ENCODE peak calls at places on chromosomes 13 and 19, in nine cellular contexts. One of them, this sample, is unnamed.

GRCh38 chr13:81442904-81443303 is 1102.0 kb upstream of the SPRY2 start:
- DNase-seq in PC-3: no peak
- DNase-seq in heart left ventricle: no peak
- DNase-seq in HL-60: no peak
- DNase-seq in CD8-positive, alpha-beta memory T cell: no peak
- DNase-seq in caudate nucleus: no peak
- DNase-seq in adrenal gland: no peak
- DNase-seq in Panc1: no peak
- DNase-seq in heart right ventricle: no peak
- DNase-seq in this sample: peak

GRCh38 chr19:55265723-55266386 is 7.0 kb upstream of the PPP6R1 start:
- DNase-seq in heart right ventricle: no peak
- DNase-seq in adrenal gland: no peak
- DNase-seq in heart left ventricle: no peak
- DNase-seq in Panc1: no peak
- DNase-seq in PC-3: no peak
- DNase-seq in HL-60: no peak
- DNase-seq in caudate nucleus: no peak
- DNase-seq in CD8-positive, alpha-beta memory T cell: no peak
- DNase-seq in this sample: no peak

GRCh38 chr13:110291286-110291685 is 15.7 kb downstream of the COL4A1 start:
- DNase-seq in heart right ventricle: no peak
- DNase-seq in adrenal gland: no peak
- DNase-seq in Panc1: no peak
- DNase-seq in HL-60: no peak
- DNase-seq in caudate nucleus: no peak
- DNase-seq in heart left ventricle: no peak
- DNase-seq in CD8-positive, alpha-beta memory T cell: no peak
- DNase-seq in PC-3: no peak
- DNase-seq in this sample: no peak

GRCh38 chr19:53828531-53828930 is 4.4 kb upstream of the NLRP12 start:
- DNase-seq in PC-3: no peak
- DNase-seq in HL-60: no peak
- DNase-seq in Panc1: no peak
- DNase-seq in caudate nucleus: no peak
- DNase-seq in adrenal gland: no peak
- DNase-seq in heart right ventricle: no peak
- DNase-seq in heart left ventricle: no peak
- DNase-seq in CD8-positive, alpha-beta memory T cell: no peak
- DNase-seq in this sample: no peak

GRCh38 chr13:102838273-102838672 is 7.6 kb upstream of the ERCC5 start:
- DNase-seq in caudate nucleus: no peak
- DNase-seq in CD8-positive, alpha-beta memory T cell: no peak
- DNase-seq in PC-3: no peak
- DNase-seq in HL-60: no peak
- DNase-seq in adrenal gland: no peak
- DNase-seq in Panc1: no peak
- DNase-seq in heart left ventricle: no peak
- DNase-seq in heart right ventricle: no peak
- DNase-seq in this sample: no peak

GRCh38 chr13:43307921-43308433 is 284.6 kb downstream of the DNAJC15 start:
- DNase-seq in heart right ventricle: peak
- DNase-seq in HL-60: peak
- DNase-seq in adrenal gland: peak
- DNase-seq in PC-3: peak
- DNase-seq in Panc1: no peak
- DNase-seq in heart left ventricle: peak
- DNase-seq in CD8-positive, alpha-beta memory T cell: no peak
- DNase-seq in caudate nucleus: no peak
- DNase-seq in this sample: peak

GRCh38 chr13:42041017-42041683 is 7.3 kb upstream of the DGKH start:
- DNase-seq in adrenal gland: peak
- DNase-seq in Panc1: no peak
- DNase-seq in heart right ventricle: peak
- DNase-seq in HL-60: no peak
- DNase-seq in PC-3: peak
- DNase-seq in caudate nucleus: peak
- DNase-seq in heart left ventricle: peak
- DNase-seq in CD8-positive, alpha-beta memory T cell: peak
- DNase-seq in this sample: no peak

GRCh38 chr19:4396949-4397783 is 3.2 kb downstream of the SH3GL1 start:
- DNase-seq in Panc1: no peak
- DNase-seq in HL-60: no peak
- DNase-seq in heart left ventricle: no peak
- DNase-seq in caudate nucleus: no peak
- DNase-seq in heart right ventricle: no peak
- DNase-seq in CD8-positive, alpha-beta memory T cell: no peak
- DNase-seq in adrenal gland: peak
- DNase-seq in PC-3: no peak
- DNase-seq in this sample: no peak

GRCh38 chr19:31262673-31263308 is 86.4 kb downstream of the TSHZ3 start:
- DNase-seq in PC-3: no peak
- DNase-seq in adrenal gland: peak
- DNase-seq in heart left ventricle: no peak
- DNase-seq in HL-60: no peak
- DNase-seq in CD8-positive, alpha-beta memory T cell: no peak
- DNase-seq in caudate nucleus: no peak
- DNase-seq in heart right ventricle: no peak
- DNase-seq in Panc1: no peak
- DNase-seq in this sample: no peak

GRCh38 chr19:8342684-8343482 is at the start of gene KANK3:
- DNase-seq in adrenal gland: peak
- DNase-seq in Panc1: no peak
- DNase-seq in heart right ventricle: peak
- DNase-seq in PC-3: peak
- DNase-seq in CD8-positive, alpha-beta memory T cell: peak
- DNase-seq in heart left ventricle: peak
- DNase-seq in caudate nucleus: peak
- DNase-seq in HL-60: peak
- DNase-seq in this sample: peak

GRCh38 chr19:8343483-8343844 is 402 bp upstream of the KANK3 start:
- DNase-seq in Panc1: no peak
- DNase-seq in HL-60: no peak
- DNase-seq in caudate nucleus: no peak
- DNase-seq in PC-3: no peak
- DNase-seq in heart right ventricle: no peak
- DNase-seq in CD8-positive, alpha-beta memory T cell: no peak
- DNase-seq in heart left ventricle: no peak
- DNase-seq in adrenal gland: no peak
- DNase-seq in this sample: no peak

GRCh38 chr19:8338835-8339234 is 4.2 kb downstream of the KANK3 start:
- DNase-seq in heart right ventricle: no peak
- DNase-seq in PC-3: no peak
- DNase-seq in adrenal gland: no peak
- DNase-seq in Panc1: no peak
- DNase-seq in HL-60: no peak
- DNase-seq in CD8-positive, alpha-beta memory T cell: no peak
- DNase-seq in heart left ventricle: no peak
- DNase-seq in caudate nucleus: no peak
- DNase-seq in this sample: no peak

GRCh38 chr19:8340341-8341096 is 2.5 kb downstream of the KANK3 start:
- DNase-seq in Panc1: no peak
- DNase-seq in PC-3: no peak
- DNase-seq in CD8-positive, alpha-beta memory T cell: no peak
- DNase-seq in HL-60: no peak
- DNase-seq in adrenal gland: peak
- DNase-seq in heart left ventricle: peak
- DNase-seq in heart right ventricle: peak
- DNase-seq in caudate nucleus: no peak
- DNase-seq in this sample: no peak

DNA sequence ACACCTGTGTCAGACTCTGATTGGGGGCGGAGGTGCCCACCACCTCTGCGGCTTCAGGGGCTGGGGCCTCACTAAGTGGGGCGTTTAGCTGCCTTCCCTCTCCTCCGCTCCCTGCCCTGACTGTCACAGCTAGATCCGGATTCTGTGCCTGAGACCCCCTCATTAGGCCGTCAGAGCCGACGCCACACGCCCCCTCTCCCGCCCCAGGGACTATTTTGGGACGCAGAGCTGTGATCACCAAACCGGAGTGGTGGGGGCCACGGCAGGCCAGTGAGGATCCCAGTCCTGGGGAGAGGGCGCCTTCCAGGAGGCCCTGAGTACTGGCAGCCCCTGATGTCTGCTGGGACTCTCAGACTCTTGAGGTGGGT is 762 bp downstream of the KANK3 start:
- DNase-seq in PC-3: no peak
- DNase-seq in Panc1: no peak
- DNase-seq in adrenal gland: no peak
- DNase-seq in heart left ventricle: no peak
- DNase-seq in caudate nucleus: no peak
- DNase-seq in CD8-positive, alpha-beta memory T cell: no peak
- DNase-seq in heart right ventricle: no peak
- DNase-seq in HL-60: no peak
- DNase-seq in this sample: no peak
- H3K27ac ChIP-seq in PC-3: no peak
- H3K27ac ChIP-seq in Panc1: no peak
- H3K27ac ChIP-seq in adrenal gland: peak
- H3K27ac ChIP-seq in heart left ventricle: peak
- H3K27ac ChIP-seq in caudate nucleus: peak
- H3K27ac ChIP-seq in CD8-positive, alpha-beta memory T cell: no peak
- H3K27ac ChIP-seq in heart right ventricle: peak
- H3K27ac ChIP-seq in HL-60: no peak
- H3K27ac ChIP-seq in this sample: no peak

DNA sequence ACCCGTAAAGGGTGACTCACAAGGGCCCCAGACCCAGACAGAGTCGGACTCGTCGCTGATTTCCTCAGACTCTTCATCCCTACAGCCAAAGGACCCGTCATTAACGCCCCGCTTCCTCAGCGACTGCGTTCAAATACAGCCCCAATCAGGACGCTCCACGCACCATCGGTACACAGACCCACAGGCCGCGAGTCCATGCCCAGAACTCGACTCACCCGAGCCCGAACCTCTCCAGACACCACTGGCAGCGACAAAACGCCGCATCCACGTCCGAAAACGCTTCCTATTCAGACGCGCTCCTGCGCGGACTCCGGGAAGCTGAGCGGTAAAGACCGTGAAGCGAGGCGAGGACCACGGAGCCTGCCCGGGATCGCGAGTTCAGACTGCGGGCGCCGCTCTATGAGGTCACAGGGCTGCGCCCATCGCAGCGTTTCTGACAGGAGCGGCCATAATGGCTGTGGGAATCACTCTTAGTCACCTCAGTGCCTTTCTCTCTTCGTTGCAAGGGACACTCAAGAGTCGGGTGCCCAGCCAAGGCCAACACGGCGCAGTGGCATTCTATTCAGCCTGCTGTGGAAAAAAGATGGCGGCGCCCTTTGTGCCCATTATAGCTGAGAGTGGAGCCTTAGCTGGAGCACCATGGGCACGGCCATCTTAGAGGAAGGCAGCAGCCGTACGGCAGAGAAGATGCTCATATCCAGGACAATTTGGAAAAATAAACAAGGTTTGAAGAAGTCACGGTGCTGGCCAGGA is at the start of gene ZNF614:
- DNase-seq in CD8-positive, alpha-beta memory T cell: peak
- DNase-seq in caudate nucleus: peak
- DNase-seq in Panc1: peak
- DNase-seq in PC-3: peak
- DNase-seq in heart left ventricle: peak
- DNase-seq in heart right ventricle: peak
- DNase-seq in HL-60: peak
- DNase-seq in adrenal gland: peak
- DNase-seq in this sample: peak
- H3K27ac ChIP-seq in CD8-positive, alpha-beta memory T cell: peak
- H3K27ac ChIP-seq in caudate nucleus: peak
- H3K27ac ChIP-seq in Panc1: peak
- H3K27ac ChIP-seq in PC-3: peak
- H3K27ac ChIP-seq in heart left ventricle: peak
- H3K27ac ChIP-seq in heart right ventricle: peak
- H3K27ac ChIP-seq in HL-60: peak
- H3K27ac ChIP-seq in adrenal gland: peak
- H3K27ac ChIP-seq in this sample: peak

DNA sequence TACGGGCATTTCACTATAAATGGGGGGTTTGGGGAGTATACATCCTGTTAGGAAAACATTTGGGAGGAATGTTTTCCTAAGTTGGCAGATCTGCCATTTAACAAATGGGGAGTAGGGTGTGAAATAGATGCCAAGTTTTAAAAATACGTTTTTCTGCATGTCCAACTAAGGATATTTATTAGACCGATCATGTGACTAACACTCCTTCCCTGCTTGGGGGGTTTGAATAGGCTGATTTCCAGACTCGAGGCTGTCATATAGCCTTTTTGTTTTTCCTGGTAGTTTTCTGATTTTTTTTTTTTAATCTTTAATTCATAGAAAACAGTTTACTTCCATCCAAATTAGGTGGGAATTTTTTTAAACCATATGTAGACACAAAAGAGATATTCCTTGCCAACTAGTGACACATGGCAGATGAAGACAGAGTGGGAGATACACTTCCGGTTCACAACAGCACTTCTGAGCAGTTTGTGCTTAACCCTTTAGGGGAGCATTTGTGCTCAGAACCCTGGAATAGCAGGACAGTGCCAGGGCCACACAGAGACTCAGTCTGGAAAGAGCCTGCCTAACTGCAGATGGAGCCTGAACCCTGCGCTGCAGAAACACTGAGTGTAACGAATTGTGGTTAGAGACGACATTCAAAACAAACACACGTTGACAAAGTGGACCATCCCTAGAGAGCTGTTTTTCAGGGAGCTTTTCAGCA is 5.6 kb upstream of the GATAD2A start:
- DNase-seq in adrenal gland: no peak
- DNase-seq in HL-60: no peak
- DNase-seq in heart left ventricle: no peak
- DNase-seq in PC-3: no peak
- DNase-seq in heart right ventricle: no peak
- DNase-seq in caudate nucleus: no peak
- DNase-seq in CD8-positive, alpha-beta memory T cell: no peak
- DNase-seq in Panc1: no peak
- DNase-seq in this sample: no peak
- H3K27ac ChIP-seq in adrenal gland: peak
- H3K27ac ChIP-seq in HL-60: no peak
- H3K27ac ChIP-seq in heart left ventricle: no peak
- H3K27ac ChIP-seq in PC-3: no peak
- H3K27ac ChIP-seq in heart right ventricle: peak
- H3K27ac ChIP-seq in caudate nucleus: no peak
- H3K27ac ChIP-seq in CD8-positive, alpha-beta memory T cell: no peak
- H3K27ac ChIP-seq in Panc1: peak
- H3K27ac ChIP-seq in this sample: no peak

DNA sequence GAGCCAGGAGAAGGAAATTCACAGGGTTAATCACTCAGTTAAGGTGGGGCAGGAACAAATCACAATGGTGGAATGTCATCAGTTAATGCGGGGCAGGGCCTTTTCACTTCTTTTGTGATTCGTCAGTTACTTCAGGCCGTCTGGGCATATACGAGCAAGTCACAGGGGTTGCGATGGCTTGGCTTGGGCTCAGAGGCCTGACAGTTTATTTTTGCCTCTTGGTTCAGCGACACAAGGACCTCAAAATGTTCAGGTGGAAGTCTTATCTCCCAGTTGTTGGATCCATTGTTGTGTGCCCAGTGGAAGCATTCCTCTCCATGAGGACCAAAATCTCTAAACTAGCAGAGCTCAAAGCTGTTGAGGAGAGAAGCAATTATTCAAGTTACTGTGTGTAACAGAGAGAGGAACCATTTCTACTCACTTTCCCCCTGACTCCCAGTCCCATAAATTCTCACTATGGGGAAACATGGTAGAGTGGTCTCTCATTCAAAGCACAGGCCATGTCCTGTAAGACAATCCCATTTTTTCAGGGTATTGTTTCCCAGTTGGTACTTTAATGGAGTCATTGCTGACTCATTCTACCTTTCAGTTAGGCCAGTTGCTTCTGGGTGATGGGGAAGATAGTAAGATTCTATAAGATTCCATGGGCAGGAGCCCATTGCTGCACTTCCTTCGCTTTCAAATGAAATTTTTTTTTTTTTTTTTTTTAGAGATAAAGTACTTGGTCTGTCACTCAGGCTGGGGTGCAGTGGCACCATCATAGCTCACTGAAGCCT is 8.8 kb upstream of the COX7A1 start:
- DNase-seq in HL-60: no peak
- DNase-seq in CD8-positive, alpha-beta memory T cell: no peak
- DNase-seq in caudate nucleus: no peak
- DNase-seq in heart right ventricle: no peak
- DNase-seq in adrenal gland: no peak
- DNase-seq in PC-3: no peak
- DNase-seq in Panc1: no peak
- DNase-seq in heart left ventricle: no peak
- DNase-seq in this sample: no peak
- H3K27ac ChIP-seq in HL-60: no peak
- H3K27ac ChIP-seq in CD8-positive, alpha-beta memory T cell: no peak
- H3K27ac ChIP-seq in caudate nucleus: no peak
- H3K27ac ChIP-seq in heart right ventricle: peak
- H3K27ac ChIP-seq in adrenal gland: no peak
- H3K27ac ChIP-seq in PC-3: no peak
- H3K27ac ChIP-seq in Panc1: no peak
- H3K27ac ChIP-seq in heart left ventricle: peak
- H3K27ac ChIP-seq in this sample: peak

This sample was measured in epithelial cell of prostate.